ENCODE peak calls at places on chromosomes 3 and 15, in nine cellular contexts. M, V, Z, I, A, F, H, T and R are unnamed samples. For H3K27me3 and H3K9me3, the result is how much of the 10 kb centered on the place peaks cover.

GRCh38 chr15:33171202-33171601 is 23.3 kb downstream of the FMN1 start:
- DNase-seq in M (no peak), V (no peak), Z (no peak), I (no peak), A (no peak), F (no peak), H (no peak), T (no peak), R (no peak)

GRCh38 chr15:31267161-31268107 is 59.2 kb upstream of the KLF13 start:
- DNase-seq in M (no peak), V (no peak), Z (peak), I (no peak), A (no peak), F (no peak), H (peak), T (peak), R (no peak)

GRCh38 chr15:52288051-52288942 is 7.3 kb downstream of the MYO5C start:
- DNase-seq in M (peak), V (peak), Z (peak), I (no peak), A (peak), F (peak), H (no peak), T (no peak), R (no peak)

GRCh38 chr3:80521081-80521480 is 753.3 kb upstream of the ROBO1 start:
- DNase-seq in M (no peak), V (no peak), Z (no peak), I (no peak), A (no peak), F (no peak), H (no peak), T (no peak), R (no peak)

GRCh38 chr15:29018406-29018805 is 132.6 kb downstream of the APBA2 start:
- DNase-seq in M (peak), V (no peak), Z (no peak), I (no peak), A (no peak), F (no peak), H (no peak), T (peak), R (no peak)

GRCh38 chr3:128068156-128068620 is 16.0 kb downstream of the SEC61A1 start:
- DNase-seq in M (no peak), V (no peak), Z (no peak), I (peak), A (peak), F (peak), H (peak), T (peak), R (no peak)

GRCh38 chr3:43455233-43455632 is 166.6 kb downstream of the ANO10 start:
- DNase-seq in M (no peak), V (no peak), Z (no peak), I (no peak), A (peak), F (peak), H (no peak), T (no peak), R (no peak)

GRCh38 chr3:111735271-111735758 is 123.8 kb upstream of the PHLDB2 start:
- DNase-seq in M (peak), V (no peak), Z (no peak), I (no peak), A (peak), F (peak), H (no peak), T (no peak), R (no peak)

GRCh38 chr3:101842245-101842934 is 6.9 kb upstream of the NFKBIZ start:
- DNase-seq in M (no peak), V (no peak), Z (no peak), I (no peak), A (no peak), F (no peak), H (no peak), T (peak), R (no peak)

GRCh38 chr3:24773798-24774197 is 279.1 kb upstream of the THRB start:
- DNase-seq in M (peak), V (peak), Z (peak), I (no peak), A (peak), F (peak), H (peak), T (peak), R (peak)

GRCh38 chr3:146368882-146369523 is 100.4 kb downstream of the PLSCR2 start:
- DNase-seq in M (no peak), V (no peak), Z (no peak), I (no peak), A (no peak), F (no peak), H (no peak), T (no peak), R (no peak)

GRCh38 chr15:88324241-88325065 is 67.9 kb upstream of the NTRK3 start:
- DNase-seq in M (no peak), V (no peak), Z (no peak), I (no peak), A (peak), F (no peak), H (no peak), T (no peak), R (no peak)

GRCh38 chr3:151384741-151385174 is at the start of gene P2RY12:
- DNase-seq in M (no peak), V (no peak), Z (no peak), I (no peak), A (no peak), F (no peak), H (no peak), T (no peak), R (no peak)

GRCh38 chr3:12483364-12483763 is 916 bp upstream of the TSEN2 start:
- DNase-seq in M (no peak), V (no peak), Z (no peak), I (no peak), A (peak), F (no peak), H (no peak), T (no peak), R (no peak)

GRCh38 chr3:76991165-76991564 is 48.7 kb upstream of the ROBO2 start:
- DNase-seq in M (no peak), V (no peak), Z (no peak), I (no peak), A (no peak), F (no peak), H (no peak), T (no peak), R (no peak)

GRCh38 chr15:45784656-45785055 is 149.8 kb downstream of the SQOR start:
- DNase-seq in M (no peak), V (no peak), Z (no peak), I (no peak), A (no peak), F (no peak), H (no peak), T (no peak), R (no peak)

GRCh38 chr15:63478243-63478642 is 26.1 kb upstream of the USP3 start:
- DNase-seq in M (no peak), V (no peak), Z (no peak), I (no peak), A (no peak), F (no peak), H (no peak), T (no peak), R (no peak)

GRCh38 chr3:14317057-14317553 is 85.3 kb upstream of the SLC6A6 start:
- DNase-seq in M (no peak), V (no peak), Z (no peak), I (no peak), A (no peak), F (no peak), H (no peak), T (no peak), R (no peak)

GRCh38 chr15:31782951-31783350 is 247.4 kb upstream of the CHRNA7 start:
- DNase-seq in M (no peak), V (no peak), Z (no peak), I (no peak), A (no peak), F (no peak), H (no peak), T (no peak), R (no peak)

GRCh38 chr3:128503164-128503651 is 10.2 kb upstream of the GATA2 start:
- DNase-seq in M (no peak), V (no peak), Z (no peak), I (no peak), A (no peak), F (no peak), H (no peak), T (peak), R (no peak)

GRCh38 chr3:98325055-98325454 is 28.6 kb upstream of the OR5K4 start:
- DNase-seq in M (peak), V (no peak), Z (peak), I (no peak), A (no peak), F (peak), H (no peak), T (peak), R (peak)

GRCh38 chr3:22980346-22980745 is 222.8 kb upstream of the UBE2E2 start:
- DNase-seq in M (no peak), V (no peak), Z (no peak), I (no peak), A (peak), F (no peak), H (no peak), T (no peak), R (no peak)

GRCh38 chr3:101758224-101758623 is 20.8 kb upstream of the NXPE3 start:
- DNase-seq in M (no peak), V (no peak), Z (no peak), I (no peak), A (no peak), F (no peak), H (no peak), T (no peak), R (no peak)

GRCh38 chr3:155352900-155353490 is 59.5 kb upstream of the STRIT1 start:
- DNase-seq in M (no peak), V (no peak), Z (no peak), I (no peak), A (peak), F (peak), H (no peak), T (no peak), R (no peak)

GRCh38 chr15:80710635-80711553 is 15.8 kb downstream of the ABHD17C start:
- DNase-seq in M (no peak), V (no peak), Z (no peak), I (no peak), A (peak), F (no peak), H (no peak), T (no peak), R (no peak)

GRCh38 chr3:123880998-123881561 is 3.1 kb downstream of the MYLK start:
- DNase-seq in M (peak), V (no peak), Z (peak), I (no peak), A (peak), F (peak), H (no peak), T (peak), R (no peak)

GRCh38 chr3:140568842-140569520 is 108.9 kb upstream of the TRIM42 start:
- DNase-seq in M (peak), V (no peak), Z (no peak), I (no peak), A (no peak), F (no peak), H (no peak), T (no peak), R (peak)

GRCh38 chr3:76400141-76400540 is 614.8 kb upstream of the ZNF717 start:
- DNase-seq in M (no peak), V (no peak), Z (no peak), I (no peak), A (peak), F (no peak), H (no peak), T (no peak), R (no peak)

GRCh38 chr3:111904376-111905241 is 45.5 kb downstream of the PHLDB2 start:
- DNase-seq in M (no peak), V (no peak), Z (no peak), I (no peak), A (peak), F (peak), H (no peak), T (no peak), R (no peak)

GRCh38 chr3:66053009-66053782 is 14.5 kb upstream of the MAGI1 start:
- DNase-seq in M (peak), V (peak), Z (no peak), I (no peak), A (no peak), F (no peak), H (no peak), T (no peak), R (peak)

GRCh38 chr3:49805367-49805782 is 2.3 kb downstream of the INKA1 start:
- DNase-seq in M (peak), V (peak), Z (peak), I (no peak), A (peak), F (peak), H (peak), T (no peak), R (peak)

GRCh38 chr3:53030864-53031445 is 14.9 kb downstream of the SFMBT1 start:
- DNase-seq in M (no peak), V (no peak), Z (peak), I (peak), A (no peak), F (no peak), H (peak), T (peak), R (no peak)

GRCh38 chr3:41893977-41894376 is 67.9 kb downstream of the ULK4 start:
- DNase-seq in M (peak), V (no peak), Z (peak), I (peak), A (peak), F (peak), H (no peak), T (no peak), R (no peak)

GRCh38 chr3:187456268-187456667 is 88.1 kb downstream of the RTP4 start:
- DNase-seq in M (peak), V (no peak), Z (no peak), I (no peak), A (no peak), F (peak), H (no peak), T (no peak), R (peak)

GRCh38 chr3:187454416-187454815 is 86.2 kb downstream of the RTP4 start:
- DNase-seq in M (no peak), V (no peak), Z (no peak), I (no peak), A (no peak), F (no peak), H (no peak), T (no peak), R (no peak)

DNA sequence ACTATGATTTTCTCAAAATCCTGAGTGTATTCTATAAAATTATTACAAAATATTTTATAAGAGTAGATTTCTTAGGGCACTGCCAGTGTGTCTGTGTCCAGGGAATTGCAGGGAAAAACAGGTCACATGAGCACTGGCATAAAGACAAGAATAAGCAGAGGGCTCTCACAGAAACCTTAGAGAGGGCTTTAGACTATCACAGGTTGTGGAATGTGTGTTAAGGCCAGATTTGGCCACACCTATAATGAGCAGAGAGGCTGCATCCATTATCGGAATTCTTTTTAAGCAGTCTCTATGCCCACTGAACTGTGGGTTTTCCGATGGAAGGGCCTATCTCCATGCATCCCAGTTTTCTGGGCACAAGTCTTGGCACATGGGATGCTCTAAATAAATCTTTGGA is 90.2 kb downstream of the RTP4 start:
- DNase-seq in M (no peak), V (no peak), Z (no peak), I (no peak), A (no peak), F (no peak), H (no peak), T (no peak), R (no peak)
- H3K27me3 ChIP-seq in M (under half), V (under half), Z (under half), I (under half), A (under half), F (under half), H (under half), T (under half), R (under half)

DNA sequence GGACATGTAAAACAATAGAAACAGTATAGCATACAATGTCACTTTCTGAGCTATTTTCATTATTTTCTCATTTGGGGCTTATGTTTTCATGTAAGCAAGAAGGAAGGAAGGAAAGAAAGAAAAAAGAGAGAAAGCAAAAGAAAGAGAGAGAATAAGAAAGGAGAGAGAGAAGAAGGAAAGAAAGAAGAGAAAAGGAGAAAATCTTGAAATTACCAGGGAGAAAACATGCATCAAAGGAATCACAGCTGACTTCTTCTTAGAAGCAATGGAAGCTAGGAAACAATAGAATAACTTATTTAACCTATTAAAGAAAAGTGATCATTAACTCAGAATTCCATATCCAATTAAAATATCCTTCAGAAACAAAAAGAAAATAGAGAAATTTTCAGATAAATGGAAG is 471.5 kb downstream of the OCA2 start:
- DNase-seq in M (no peak), V (no peak), Z (no peak), I (no peak), A (no peak), F (no peak), H (no peak), T (no peak), R (no peak)
- H3K9me3 ChIP-seq in M (under half), V (under half), Z (under half), I (under half), A (under half), F (under half), H (under half), T (under half), R (under half)

DNA sequence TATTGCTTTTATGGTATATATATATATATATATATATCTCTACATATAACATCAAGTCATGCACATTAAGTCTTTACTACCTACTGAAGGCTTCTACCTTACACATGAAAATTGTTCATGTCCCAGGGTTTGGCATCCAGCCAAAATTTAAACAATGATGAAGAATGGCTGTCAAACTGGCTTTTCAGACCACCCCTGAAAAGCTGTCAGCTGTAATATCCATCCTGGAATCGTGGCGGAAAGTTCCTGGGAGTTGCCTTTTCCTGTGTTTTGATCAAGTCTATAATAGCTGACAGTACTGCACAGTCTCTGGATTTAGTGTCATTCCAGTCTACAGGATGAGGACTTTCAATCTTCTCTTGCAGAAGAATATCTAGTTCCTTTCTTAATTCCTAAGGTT is 48.3 kb downstream of the DHX36 start:
- DNase-seq in M (no peak), V (no peak), Z (no peak), I (no peak), A (no peak), F (no peak), H (no peak), T (no peak), R (no peak)
- H3K27me3 ChIP-seq in M (under half), V (under half), Z (under half), I (under half), A (under half), F (under half), H (under half), T (under half), R (under half)

DNA sequence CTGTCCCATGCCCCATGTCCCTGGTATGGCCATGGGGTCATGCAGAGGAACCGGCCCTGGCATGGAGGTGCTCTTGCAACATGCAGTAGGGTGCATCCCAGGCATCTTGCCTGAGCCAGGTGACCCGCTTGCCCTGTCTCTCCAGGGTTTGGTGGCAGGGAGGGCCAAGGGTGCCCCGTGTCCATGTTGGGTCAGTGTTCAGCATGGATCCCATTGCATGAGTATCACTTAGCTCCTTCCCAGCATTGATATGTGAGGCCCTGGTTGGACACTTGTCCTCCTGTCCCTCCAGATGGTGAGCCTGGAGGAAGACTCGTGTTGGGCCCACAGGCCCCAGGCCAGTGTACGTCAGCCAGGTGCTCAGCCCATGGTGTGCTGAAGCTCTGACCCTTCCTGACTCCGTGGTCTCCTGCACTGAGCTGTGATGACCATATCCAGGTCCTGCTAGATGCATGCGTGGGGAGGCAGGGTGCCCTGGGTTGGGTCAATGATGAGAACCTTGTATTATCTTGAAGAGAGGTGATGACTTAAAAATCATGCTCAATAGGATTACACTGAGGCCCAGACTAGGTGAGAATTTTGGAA is 205.0 kb downstream of the UBE3A start:
- DNase-seq in M (no peak), V (no peak), Z (no peak), I (no peak), A (no peak), F (no peak), H (no peak), T (no peak), R (no peak)
- H3K9me3 ChIP-seq in M (under half), V (under half), Z (under half), I (under half), A (half or more), F (under half), H (under half), T (half or more), R (under half)